ENCODE peak calls at places on chromosomes 4 and X, in six cellular contexts. E, J, W, L, D and F are unnamed samples.

GRCh38 chr4:11774346-11774745 is 345.7 kb upstream of the HS3ST1 start:
- DNase-seq in E (no peak), J (peak; percentile 78), W (no peak), L (no peak), D (no peak), F (no peak)

GRCh38 chr4:173919196-173919595 is 364.3 kb downstream of the FBXO8 start:
- DNase-seq in E (no peak), J (peak; percentile 82), W (no peak), L (no peak), D (no peak), F (no peak)

GRCh38 chr4:136680271-136680670 is 852.0 kb downstream of the PCDH18 start:
- DNase-seq in E (no peak), J (no peak), W (no peak), L (no peak), D (no peak), F (no peak)

GRCh38 chrX:32708542-32708941 is 502.8 kb downstream of the DMD start:
- DNase-seq in E (no peak), J (no peak), W (no peak), L (no peak), D (no peak), F (no peak)

GRCh38 chrX:155873203-155873602 is 7.9 kb upstream of the VAMP7 start:
- DNase-seq in E (no peak), J (no peak), W (no peak), L (no peak), D (no peak), F (no peak)

GRCh38 chrX:68978211-68978780 is 149.5 kb downstream of the EFNB1 start:
- DNase-seq in E (no peak), J (peak; percentile 74), W (no peak), L (no peak), D (no peak), F (no peak)

GRCh38 chr4:39855909-39856512 is 121.7 kb downstream of the PDS5A start:
- DNase-seq in E (no peak), J (peak; percentile 24), W (no peak), L (no peak), D (no peak), F (no peak)

GRCh38 chrX:103910371-103910770 is 52.1 kb upstream of the TMSB15B start:
- DNase-seq in E (no peak), J (no peak), W (no peak), L (no peak), D (no peak), F (no peak)

GRCh38 chrX:85922821-85923220 is 124.5 kb downstream of the CHM start:
- DNase-seq in E (peak; percentile 51), J (peak; percentile 48), W (no peak), L (no peak), D (no peak), F (no peak)

GRCh38 chr4:122065915-122066314 is 86.2 kb upstream of the BLTP1 start:
- DNase-seq in E (no peak), J (no peak), W (no peak), L (no peak), D (no peak), F (no peak)

GRCh38 chr4:8144359-8144758 is 14.3 kb downstream of the ABLIM2 start:
- DNase-seq in E (no peak), J (no peak), W (no peak), L (no peak), D (no peak), F (no peak)

GRCh38 chrX:150499240-150499639 is 69.2 kb upstream of the MTM1 start:
- DNase-seq in E (no peak), J (no peak), W (no peak), L (no peak), D (no peak), F (no peak)

GRCh38 chrX:24805201-24805600 is 111.5 kb downstream of the POLA1 start:
- DNase-seq in E (no peak), J (no peak), W (no peak), L (no peak), D (no peak), F (no peak)

GRCh38 chrX:97367149-97367548 is 483.4 kb downstream of the RPA4 start:
- DNase-seq in E (peak; percentile 14), J (peak; percentile 72), W (no peak), L (no peak), D (no peak), F (no peak)

GRCh38 chr4:89039735-89040338 is 17.1 kb downstream of the FAM13A start:
- DNase-seq in E (no peak), J (peak; percentile 72), W (no peak), L (no peak), D (no peak), F (no peak)

GRCh38 chr4:77151246-77151645 is 5.8 kb upstream of the CCNG2 start:
- DNase-seq in E (no peak), J (no peak), W (no peak), L (no peak), D (no peak), F (no peak)

GRCh38 chr4:184382189-184382846 is 92.0 kb downstream of the IRF2 start:
- DNase-seq in E (no peak), J (no peak), W (peak; percentile 39), L (peak; percentile 37), D (no peak), F (no peak)

GRCh38 chr4:90317785-90318184 is 190.6 kb downstream of the CCSER1 start:
- DNase-seq in E (peak; percentile 53), J (peak; percentile 93), W (no peak), L (no peak), D (no peak), F (no peak)

GRCh38 chr4:165115301-165115700 is 2.6 kb upstream of the TMEM192 start:
- DNase-seq in E (no peak), J (no peak), W (no peak), L (no peak), D (no peak), F (no peak)

GRCh38 chr4:85715996-85716737 is 241.2 kb downstream of the ARHGAP24 start:
- DNase-seq in E (no peak), J (peak; percentile 86), W (no peak), L (no peak), D (no peak), F (no peak)

GRCh38 chr4:61254406-61254805 is 54.3 kb downstream of the ADGRL3 start:
- DNase-seq in E (no peak), J (no peak), W (no peak), L (no peak), D (no peak), F (no peak)

GRCh38 chr4:153513596-153513995 is 47.4 kb downstream of the TMEM131L start:
- DNase-seq in E (peak; percentile 55), J (peak; percentile 86), W (no peak), L (no peak), D (no peak), F (no peak)

GRCh38 chrX:20459410-20460350 is 193.0 kb upstream of the RPS6KA3 start:
- DNase-seq in E (no peak), J (no peak), W (no peak), L (no peak), D (no peak), F (no peak)

GRCh38 chr4:137892134-137892533 is 350.0 kb downstream of the SLC7A11 start:
- DNase-seq in E (peak; percentile 42), J (peak; percentile 37), W (no peak), L (no peak), D (no peak), F (no peak)

GRCh38 chr4:96786306-96786705 is 946.4 kb downstream of the PDHA2 start:
- DNase-seq in E (no peak), J (no peak), W (no peak), L (no peak), D (no peak), F (no peak)

GRCh38 chr4:62145276-62145675 is 945.1 kb downstream of the ADGRL3 start:
- DNase-seq in E (no peak), J (no peak), W (no peak), L (no peak), D (no peak), F (no peak)

GRCh38 chr4:185847352-185848078 is 35.5 kb upstream of the SORBS2 start:
- DNase-seq in E (peak; percentile 47), J (peak; percentile 74), W (no peak), L (no peak), D (no peak), F (no peak)

GRCh38 chr4:69092190-69092589 is 4.1 kb upstream of the UGT2B7 start:
- DNase-seq in E (no peak), J (peak; percentile 60), W (no peak), L (no peak), D (no peak), F (no peak)

GRCh38 chrX:63275127-63275526 is 76.0 kb downstream of the SPIN4 start:
- DNase-seq in E (no peak), J (peak; percentile 16), W (peak; percentile 7), L (peak; percentile 14), D (no peak), F (no peak)

GRCh38 chr4:144989306-144989705 is 108.7 kb downstream of the ANAPC10 start:
- DNase-seq in E (no peak), J (no peak), W (no peak), L (no peak), D (no peak), F (no peak)

GRCh38 chr4:113958766-113959540 is 20.5 kb downstream of the ARSJ start:
- DNase-seq in E (peak; percentile 85), J (peak; percentile 90), W (no peak), L (no peak), D (no peak), F (no peak)

GRCh38 chr4:3205995-3206394 is 43.0 kb upstream of the MSANTD1 start:
- DNase-seq in E (no peak), J (no peak), W (no peak), L (no peak), D (no peak), F (no peak)

GRCh38 chrX:54419559-54420302 is 20.5 kb upstream of the TSR2 start:
- DNase-seq in E (no peak), J (no peak), W (no peak), L (no peak), D (no peak), F (no peak)
- TF ChIP-seq CTCF in E (no peak), J (no peak), W (no peak), L (no peak), D (no peak), F (no peak)

DNA sequence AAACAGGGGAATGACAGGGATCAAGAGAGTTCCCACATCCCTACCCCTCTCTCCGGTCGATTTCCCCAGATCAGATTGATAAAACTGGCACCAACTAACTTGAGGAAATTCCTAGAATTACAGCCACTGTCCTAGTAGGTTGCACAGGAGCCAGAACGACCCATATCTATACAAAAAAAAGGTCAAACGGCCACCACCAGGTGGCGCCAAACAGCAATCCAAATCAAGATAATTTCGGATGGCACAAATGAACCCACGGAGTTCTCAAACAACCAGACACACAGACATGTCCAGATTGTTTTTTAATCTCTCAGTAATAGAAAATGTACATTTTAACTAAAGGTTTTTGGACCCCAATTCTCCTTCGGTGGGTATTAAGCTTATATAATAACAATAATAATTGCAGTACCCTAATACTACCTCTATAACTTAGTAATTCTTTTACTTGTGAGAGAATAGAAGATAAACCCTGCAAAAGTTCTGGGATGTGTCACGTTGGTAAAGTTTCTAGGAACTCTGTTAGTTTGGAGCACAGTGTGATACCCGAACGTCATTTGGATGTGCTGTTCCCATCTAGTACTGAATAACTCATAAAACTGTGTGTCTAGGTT is 212.6 kb downstream of the SPOCK3 start:
- DNase-seq in E (peak; percentile 16), J (peak; percentile 81), W (peak; percentile 55), L (peak; percentile 56), D (peak; percentile 78), F (peak; percentile 18)
- TF ChIP-seq CTCF in E (peak; percentile 73), J (peak; percentile 71), W (peak; percentile 92), L (peak; percentile 79), D (no peak), F (peak; percentile 53)

GRCh38 chrX:128781506-128781905 is 729.3 kb upstream of the ACTRT1 start:
- DNase-seq in E (no peak), J (no peak), W (peak; percentile 26), L (peak; percentile 48), D (no peak), F (no peak)
- TF ChIP-seq CTCF in E (no peak), J (no peak), W (peak; percentile 50), L (no peak), D (no peak), F (no peak)

GRCh38 chrX:100973411-100973810 is 3.9 kb downstream of the ARL13A start:
- DNase-seq in E (no peak), J (peak; percentile 68), W (no peak), L (no peak), D (no peak), F (no peak)
- TF ChIP-seq CTCF in E (no peak), J (no peak), W (no peak), L (no peak), D (no peak), F (no peak)